ENCODE peak calls at places on chromosomes 13 and 19, in six cellular contexts. One of them, this sample, is unnamed. For H3K4me1, the result is how much of the 10 kb centered on the place peaks cover.

GRCh38 chr13:74839656-74840055 is 642.3 kb downstream of the TBC1D4 start:
- DNase-seq in H9: no peak
- DNase-seq in IMR-90: peak
- DNase-seq in trophoblast cell: no peak
- DNase-seq in mesenchymal stem cell: no peak
- DNase-seq in H1: no peak
- DNase-seq in this sample: no peak

GRCh38 chr19:50356691-50357177 is 8.7 kb downstream of the NAPSA start:
- DNase-seq in H1: no peak
- DNase-seq in H9: no peak
- DNase-seq in trophoblast cell: no peak
- DNase-seq in IMR-90: no peak
- DNase-seq in mesenchymal stem cell: no peak
- DNase-seq in this sample: no peak

GRCh38 chr19:55441692-55442321 is 1.3 kb downstream of the SHISA7 start:
- DNase-seq in IMR-90: no peak
- DNase-seq in trophoblast cell: no peak
- DNase-seq in H9: peak
- DNase-seq in mesenchymal stem cell: no peak
- DNase-seq in H1: peak
- DNase-seq in this sample: no peak

GRCh38 chr13:27851049-27851448 is 58.8 kb downstream of the GSX1 start:
- DNase-seq in H9: no peak
- DNase-seq in mesenchymal stem cell: no peak
- DNase-seq in H1: no peak
- DNase-seq in IMR-90: no peak
- DNase-seq in trophoblast cell: peak
- DNase-seq in this sample: no peak

GRCh38 chr19:12639901-12640613 is 26.5 kb downstream of the MAN2B1 start:
- DNase-seq in H1: peak
- DNase-seq in mesenchymal stem cell: peak
- DNase-seq in trophoblast cell: peak
- DNase-seq in H9: peak
- DNase-seq in IMR-90: peak
- DNase-seq in this sample: peak

GRCh38 chr19:12090807-12091206 is 26.3 kb downstream of the ZNF844 start:
- DNase-seq in trophoblast cell: peak
- DNase-seq in mesenchymal stem cell: peak
- DNase-seq in H9: peak
- DNase-seq in H1: peak
- DNase-seq in IMR-90: peak
- DNase-seq in this sample: peak

GRCh38 chr19:56841194-56841546 is 644 bp upstream of the PEG3 start:
- DNase-seq in IMR-90: no peak
- DNase-seq in H9: no peak
- DNase-seq in mesenchymal stem cell: no peak
- DNase-seq in trophoblast cell: no peak
- DNase-seq in H1: no peak
- DNase-seq in this sample: no peak

GRCh38 chr19:56978023-56978565 is 137.6 kb upstream of the PEG3 start:
- DNase-seq in IMR-90: no peak
- DNase-seq in H9: no peak
- DNase-seq in H1: no peak
- DNase-seq in mesenchymal stem cell: no peak
- DNase-seq in trophoblast cell: no peak
- DNase-seq in this sample: no peak

GRCh38 chr13:80363890-80364503 is 23.1 kb upstream of the SPRY2 start:
- DNase-seq in H9: no peak
- DNase-seq in H1: no peak
- DNase-seq in mesenchymal stem cell: peak
- DNase-seq in IMR-90: peak
- DNase-seq in trophoblast cell: peak
- DNase-seq in this sample: no peak

GRCh38 chr19:4694211-4694987 is 24.3 kb upstream of the MYDGF start:
- DNase-seq in mesenchymal stem cell: peak
- DNase-seq in IMR-90: peak
- DNase-seq in H9: no peak
- DNase-seq in trophoblast cell: no peak
- DNase-seq in H1: no peak
- DNase-seq in this sample: no peak

GRCh38 chr19:4284176-4284958 is 5.3 kb downstream of the SHD start:
- DNase-seq in IMR-90: no peak
- DNase-seq in trophoblast cell: peak
- DNase-seq in H1: peak
- DNase-seq in H9: peak
- DNase-seq in mesenchymal stem cell: no peak
- DNase-seq in this sample: no peak

DNA sequence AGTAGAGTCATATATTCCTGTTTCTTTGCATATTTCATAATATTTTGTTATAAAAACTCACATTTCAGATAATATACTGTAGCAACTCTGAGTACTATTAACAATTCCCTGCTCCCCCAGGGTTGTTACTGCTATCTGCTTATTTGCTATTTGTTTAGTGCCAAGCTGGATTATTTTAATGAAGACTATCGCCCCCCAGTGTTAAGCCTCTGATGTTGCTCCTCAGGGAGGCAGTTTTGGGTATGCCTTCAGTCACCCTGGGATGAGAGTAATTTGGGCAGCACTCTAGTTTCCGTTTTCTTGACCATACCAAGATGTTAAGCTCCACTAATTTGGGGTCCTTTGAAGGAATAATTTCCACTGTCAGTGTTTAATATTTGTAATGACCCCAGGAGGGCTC is 46.0 kb downstream of the MICU2 start:
- DNase-seq in H9: peak
- DNase-seq in trophoblast cell: peak
- DNase-seq in H1: no peak
- DNase-seq in IMR-90: no peak
- DNase-seq in mesenchymal stem cell: no peak
- DNase-seq in this sample: no peak
- H2AFZ ChIP-seq in H9: no peak
- H2AFZ ChIP-seq in trophoblast cell: no peak
- H2AFZ ChIP-seq in H1: no peak
- H2AFZ ChIP-seq in IMR-90: no peak
- H2AFZ ChIP-seq in mesenchymal stem cell: no peak
- H2AFZ ChIP-seq in this sample: no peak

GRCh38 chr13:98065468-98065867 is 77.4 kb upstream of the FARP1 start:
- DNase-seq in H9: no peak
- DNase-seq in mesenchymal stem cell: no peak
- DNase-seq in IMR-90: no peak
- DNase-seq in H1: no peak
- DNase-seq in trophoblast cell: no peak
- DNase-seq in this sample: no peak

GRCh38 chr13:98059276-98059675 is 83.6 kb upstream of the FARP1 start:
- DNase-seq in H9: no peak
- DNase-seq in mesenchymal stem cell: no peak
- DNase-seq in trophoblast cell: no peak
- DNase-seq in H1: no peak
- DNase-seq in IMR-90: no peak
- DNase-seq in this sample: no peak

GRCh38 chr13:98056839-98057410 is 86.0 kb upstream of the FARP1 start:
- DNase-seq in H1: no peak
- DNase-seq in H9: no peak
- DNase-seq in mesenchymal stem cell: no peak
- DNase-seq in trophoblast cell: no peak
- DNase-seq in IMR-90: no peak
- DNase-seq in this sample: no peak

GRCh38 chr13:98055623-98056022 is 87.3 kb upstream of the FARP1 start:
- DNase-seq in IMR-90: no peak
- DNase-seq in trophoblast cell: no peak
- DNase-seq in mesenchymal stem cell: no peak
- DNase-seq in H1: no peak
- DNase-seq in H9: no peak
- DNase-seq in this sample: no peak

GRCh38 chr13:98060282-98060681 is 82.6 kb upstream of the FARP1 start:
- DNase-seq in H9: no peak
- DNase-seq in trophoblast cell: no peak
- DNase-seq in H1: no peak
- DNase-seq in IMR-90: no peak
- DNase-seq in mesenchymal stem cell: no peak
- DNase-seq in this sample: no peak
- H2AK5ac ChIP-seq in H9: no peak
- H2AK5ac ChIP-seq in trophoblast cell: no peak
- H2AK5ac ChIP-seq in H1: no peak
- H2AK5ac ChIP-seq in IMR-90: no peak
- H2AK5ac ChIP-seq in mesenchymal stem cell: no peak
- H2AK5ac ChIP-seq in this sample: peak

GRCh38 chr19:42274065-42274682 is 5.1 kb downstream of the CIC start:
- DNase-seq in H9: no peak
- DNase-seq in IMR-90: no peak
- DNase-seq in H1: no peak
- DNase-seq in mesenchymal stem cell: no peak
- DNase-seq in trophoblast cell: no peak
- DNase-seq in this sample: no peak
- H3K4me1 ChIP-seq in H9: under half
- H3K4me1 ChIP-seq in IMR-90: under half
- H3K4me1 ChIP-seq in H1: under half
- H3K4me1 ChIP-seq in mesenchymal stem cell: half or more
- H3K4me1 ChIP-seq in trophoblast cell: under half
- H3K4me1 ChIP-seq in this sample: under half

GRCh38 chr13:97856001-97856675 is 97.3 kb upstream of the IPO5 start:
- DNase-seq in H9: no peak
- DNase-seq in mesenchymal stem cell: no peak
- DNase-seq in H1: no peak
- DNase-seq in trophoblast cell: no peak
- DNase-seq in IMR-90: no peak
- DNase-seq in this sample: peak

GRCh38 chr13:97858161-97858560 is 95.3 kb upstream of the IPO5 start:
- DNase-seq in H1: no peak
- DNase-seq in mesenchymal stem cell: no peak
- DNase-seq in IMR-90: no peak
- DNase-seq in trophoblast cell: no peak
- DNase-seq in H9: no peak
- DNase-seq in this sample: no peak

GRCh38 chr13:97852181-97852874 is 101.1 kb upstream of the IPO5 start:
- DNase-seq in trophoblast cell: no peak
- DNase-seq in H9: no peak
- DNase-seq in mesenchymal stem cell: no peak
- DNase-seq in IMR-90: no peak
- DNase-seq in H1: no peak
- DNase-seq in this sample: no peak

GRCh38 chr13:97853550-97853949 is 99.9 kb upstream of the IPO5 start:
- DNase-seq in H9: no peak
- DNase-seq in H1: no peak
- DNase-seq in trophoblast cell: no peak
- DNase-seq in mesenchymal stem cell: no peak
- DNase-seq in IMR-90: peak
- DNase-seq in this sample: no peak

GRCh38 chr13:97855570-97855970 is 97.9 kb upstream of the IPO5 start:
- DNase-seq in H1: no peak
- DNase-seq in H9: peak
- DNase-seq in trophoblast cell: peak
- DNase-seq in mesenchymal stem cell: peak
- DNase-seq in IMR-90: peak
- DNase-seq in this sample: peak
- H2AFZ ChIP-seq in H1: no peak
- H2AFZ ChIP-seq in H9: no peak
- H2AFZ ChIP-seq in trophoblast cell: no peak
- H2AFZ ChIP-seq in mesenchymal stem cell: no peak
- H2AFZ ChIP-seq in IMR-90: peak
- H2AFZ ChIP-seq in this sample: peak